ENCODE peak calls at places on chromosomes 2 and 18, in four cellular contexts. M, G, Q and F are unnamed samples. For H3K4me1, the result is how much of the 10 kb centered on the place peaks cover.

GRCh38 chr2:132849118-132849517 is 179.1 kb upstream of the LYPD1 start:
- DNase-seq in M (no peak), G (no peak), Q (no peak), F (no peak)

GRCh38 chr2:233270366-233270765 is 18.9 kb downstream of the ATG16L1 start:
- DNase-seq in M (no peak), G (no peak), Q (peak), F (no peak)

GRCh38 chr18:24104486-24104885 is 34.4 kb upstream of the CABYR start:
- DNase-seq in M (no peak), G (no peak), Q (no peak), F (no peak)

GRCh38 chr2:36539631-36540030 is 58.3 kb downstream of the FEZ2 start:
- DNase-seq in M (no peak), G (no peak), Q (no peak), F (no peak)

GRCh38 chr2:195535911-195536522 is 121.0 kb upstream of the SLC39A10 start:
- DNase-seq in M (peak), G (no peak), Q (no peak), F (no peak)

GRCh38 chr2:16437189-16437588 is 228.4 kb downstream of the CYRIA start:
- DNase-seq in M (no peak), G (no peak), Q (no peak), F (no peak)

GRCh38 chr2:42860518-42861094 is 68.2 kb upstream of the HAAO start:
- DNase-seq in M (no peak), G (no peak), Q (no peak), F (no peak)

GRCh38 chr2:69559696-69560482 is 83.7 kb downstream of the AAK1 start:
- DNase-seq in M (no peak), G (peak), Q (peak), F (no peak)

GRCh38 chr2:158255257-158255656 is 153.6 kb downstream of the UPP2 start:
- DNase-seq in M (no peak), G (no peak), Q (no peak), F (no peak)

GRCh38 chr2:177666408-177666807 is 273.8 kb downstream of the AGPS start:
- DNase-seq in M (no peak), G (no peak), Q (no peak), F (no peak)

GRCh38 chr2:237696471-237696870 is 69.1 kb downstream of the LRRFIP1 start:
- DNase-seq in M (no peak), G (no peak), Q (no peak), F (no peak)

GRCh38 chr18:12645751-12646203 is 12.1 kb downstream of the SPIRE1 start:
- DNase-seq in M (no peak), G (no peak), Q (peak), F (peak)

GRCh38 chr2:171855401-171855800 is 38.6 kb downstream of the SLC25A12 start:
- DNase-seq in M (no peak), G (no peak), Q (no peak), F (no peak)

GRCh38 chr2:64698668-64699444 is 45.1 kb upstream of the SERTAD2 start:
- DNase-seq in M (no peak), G (no peak), Q (peak), F (no peak)

GRCh38 chr2:1496394-1496821 is 83.1 kb downstream of the TPO start:
- DNase-seq in M (no peak), G (no peak), Q (no peak), F (no peak)

GRCh38 chr2:674319-674985 is 2.8 kb downstream of the TMEM18 start:
- DNase-seq in M (no peak), G (no peak), Q (no peak), F (no peak)

GRCh38 chr18:37385846-37386435 is 179.7 kb downstream of the CELF4 start:
- DNase-seq in M (no peak), G (no peak), Q (peak), F (no peak)

GRCh38 chr2:6772366-6772710 is 93.4 kb downstream of the CMPK2 start:
- DNase-seq in M (no peak), G (no peak), Q (no peak), F (no peak)

GRCh38 chr2:165067958-165068612 is 112.8 kb upstream of the SLC38A11 start:
- DNase-seq in M (no peak), G (no peak), Q (peak), F (no peak)

GRCh38 chr18:28529644-28530043 is 352.7 kb upstream of the CDH2 start:
- DNase-seq in M (no peak), G (no peak), Q (peak), F (no peak)
- H3K4me1 ChIP-seq in M (under half), G (under half), Q (under half), F (under half)

GRCh38 chr18:4781873-4782272 is 326.8 kb upstream of the DLGAP1 start:
- DNase-seq in M (no peak), G (no peak), Q (no peak), F (no peak)
- TF ChIP-seq POLR2AphosphoS5 in M (no peak), G (no peak), Q (no peak), F (no peak)

GRCh38 chr2:88230912-88231311 is 60.8 kb downstream of the THNSL2 start:
- DNase-seq in M (no peak), G (no peak), Q (no peak), F (no peak)

GRCh38 chr2:88234760-88235159 is 64.6 kb downstream of the THNSL2 start:
- DNase-seq in M (no peak), G (no peak), Q (no peak), F (no peak)

GRCh38 chr2:88233216-88233615 is 63.1 kb downstream of the THNSL2 start:
- DNase-seq in M (no peak), G (no peak), Q (no peak), F (no peak)

GRCh38 chr2:88239781-88240180 is 69.6 kb downstream of the THNSL2 start:
- DNase-seq in M (no peak), G (no peak), Q (no peak), F (no peak)

GRCh38 chr2:88235987-88236386 is 65.8 kb downstream of the THNSL2 start:
- DNase-seq in M (no peak), G (no peak), Q (no peak), F (no peak)
- H3K4me1 ChIP-seq in M (under half), G (under half), Q (under half), F (under half)

GRCh38 chr18:79964330-79965118 is at the start of gene HSBP1L1:
- DNase-seq in M (peak), G (no peak), Q (peak), F (peak)

GRCh38 chr18:79962835-79963657 is 1.4 kb upstream of the HSBP1L1 start:
- DNase-seq in M (no peak), G (no peak), Q (no peak), F (no peak)

GRCh38 chr18:79963658-79964329 is 649 bp upstream of the HSBP1L1 start:
- DNase-seq in M (no peak), G (no peak), Q (no peak), F (no peak)

GRCh38 chr18:79962311-79962710 is 2.1 kb upstream of the HSBP1L1 start:
- DNase-seq in M (no peak), G (no peak), Q (no peak), F (no peak)

DNA sequence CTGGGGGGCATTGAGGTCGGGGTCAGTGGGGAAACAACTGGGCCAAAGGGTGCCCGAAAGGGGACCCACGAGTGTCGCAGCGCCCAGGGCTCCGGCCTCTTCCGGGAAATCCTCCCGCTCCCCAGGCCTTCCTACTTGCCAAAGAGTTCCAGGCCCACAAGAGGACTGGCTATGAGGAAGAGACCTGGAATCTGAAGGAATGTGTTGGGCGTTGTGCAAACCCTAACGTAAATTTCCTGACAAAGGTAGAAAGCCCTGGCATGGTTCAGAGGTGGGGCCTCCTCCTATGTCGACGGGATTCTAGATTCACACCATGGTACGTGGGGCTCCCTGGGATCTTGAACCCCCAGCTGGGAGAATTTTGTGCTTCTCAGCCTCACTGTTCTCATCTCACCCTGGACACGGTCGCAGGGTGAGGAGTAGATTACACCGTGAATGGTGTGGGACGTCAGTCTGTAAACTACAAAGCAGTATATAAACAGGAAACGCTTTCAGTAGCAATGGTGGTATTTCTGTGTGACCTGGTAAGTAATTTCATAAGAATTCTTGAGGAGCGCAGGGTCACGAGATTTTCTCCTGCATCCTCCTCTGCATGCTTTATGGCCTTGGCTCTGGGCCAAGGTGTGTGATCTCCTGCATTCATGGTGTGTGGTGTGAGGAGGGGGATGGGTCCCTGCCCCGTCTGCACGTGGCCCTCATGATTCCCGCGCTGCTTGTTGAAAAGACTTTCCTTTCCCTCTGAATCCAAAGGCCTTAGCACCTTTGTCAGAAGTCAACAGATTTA is 868 bp downstream of the HSBP1L1 start:
- DNase-seq in M (peak), G (peak), Q (peak), F (peak)
- TF ChIP-seq POLR2AphosphoS5 in M (peak), G (peak), Q (no peak), F (peak)

GRCh38 chr2:84838434-84839145 is 42.3 kb downstream of the TRABD2A start:
- DNase-seq in M (no peak), G (no peak), Q (no peak), F (no peak)

GRCh38 chr2:84840306-84840705 is 40.6 kb downstream of the TRABD2A start:
- DNase-seq in M (no peak), G (no peak), Q (no peak), F (no peak)

GRCh38 chr2:84841577-84841976 is 39.3 kb downstream of the TRABD2A start:
- DNase-seq in M (no peak), G (no peak), Q (no peak), F (no peak)

GRCh38 chr2:84836215-84836614 is 44.7 kb downstream of the TRABD2A start:
- DNase-seq in M (no peak), G (no peak), Q (no peak), F (no peak)

GRCh38 chr2:84839851-84840250 is 41.0 kb downstream of the TRABD2A start:
- DNase-seq in M (no peak), G (no peak), Q (no peak), F (no peak)
- H3K4me1 ChIP-seq in M (under half), G (under half), Q (under half), F (under half)